ENCODE peak calls at places on chromosomes 6 and 20, in four cellular contexts. L, D, U and R are unnamed samples.

GRCh38 chr20:4573564-4574355 is 147.9 kb upstream of the PRND start:
- DNase-seq in L (no peak), D (no peak), U (no peak), R (no peak)

GRCh38 chr6:128252293-128253176 is 267.9 kb downstream of the PTPRK start:
- DNase-seq in L (no peak), D (no peak), U (no peak), R (no peak)

GRCh38 chr20:49825521-49826033 is 12.9 kb downstream of the SLC9A8 start:
- DNase-seq in L (no peak), D (peak), U (no peak), R (no peak)

GRCh38 chr6:145069966-145070365 is 665.4 kb downstream of the EPM2A start:
- DNase-seq in L (no peak), D (no peak), U (no peak), R (no peak)

GRCh38 chr6:63897952-63898351 is 262.4 kb downstream of the PHF3 start:
- DNase-seq in L (no peak), D (no peak), U (no peak), R (no peak)

GRCh38 chr6:56314683-56315523 is 67.5 kb upstream of the COL21A1 start:
- DNase-seq in L (peak), D (no peak), U (no peak), R (peak)

GRCh38 chr20:3911956-3912355 is 22.8 kb downstream of the PANK2 start:
- DNase-seq in L (no peak), D (no peak), U (no peak), R (no peak)

GRCh38 chr6:23940466-23940865 is 185.5 kb upstream of the NRSN1 start:
- DNase-seq in L (no peak), D (no peak), U (no peak), R (no peak)

GRCh38 chr20:48165401-48165685 is 380.1 kb upstream of the SULF2 start:
- DNase-seq in L (no peak), D (no peak), U (no peak), R (no peak)

GRCh38 chr20:22490287-22491187 is 93.8 kb downstream of the FOXA2 start:
- DNase-seq in L (no peak), D (peak), U (no peak), R (no peak)

GRCh38 chr20:47810686-47811347 is 25.5 kb upstream of the SULF2 start:
- DNase-seq in L (no peak), D (no peak), U (no peak), R (peak)

GRCh38 chr6:34276191-34276590 is 27.4 kb upstream of the SMIM29 start:
- DNase-seq in L (no peak), D (no peak), U (no peak), R (no peak)

GRCh38 chr6:64301307-64302236 is 666.0 kb downstream of the PHF3 start:
- DNase-seq in L (no peak), D (no peak), U (no peak), R (no peak)

GRCh38 chr20:19027971-19028370 is 184.5 kb upstream of the SLC24A3 start:
- DNase-seq in L (no peak), D (no peak), U (no peak), R (no peak)

GRCh38 chr6:130167655-130168054 is 55.1 kb downstream of the SAMD3 start:
- DNase-seq in L (no peak), D (no peak), U (no peak), R (no peak)

GRCh38 chr20:41329435-41330342 is 10.9 kb upstream of the LPIN3 start:
- DNase-seq in L (peak), D (peak), U (peak), R (no peak)

GRCh38 chr6:47752801-47753200 is 29.0 kb upstream of the OPN5 start:
- DNase-seq in L (no peak), D (no peak), U (no peak), R (no peak)

GRCh38 chr20:63172726-63173125 is 43.2 kb downstream of the YTHDF1 start:
- DNase-seq in L (peak), D (no peak), U (no peak), R (no peak)

GRCh38 chr6:83463886-83464285 is 33.0 kb upstream of the ME1 start:
- DNase-seq in L (no peak), D (no peak), U (no peak), R (no peak)

GRCh38 chr20:57711311-57711712 is 1.5 kb upstream of the PMEPA1 start:
- DNase-seq in L (no peak), D (no peak), U (no peak), R (no peak)

GRCh38 chr20:10474606-10475184 is 39.6 kb downstream of the SLX4IP start:
- DNase-seq in L (no peak), D (no peak), U (no peak), R (no peak)

GRCh38 chr6:147986891-147987290 is 355.7 kb upstream of the SASH1 start:
- DNase-seq in L (no peak), D (no peak), U (no peak), R (no peak)

GRCh38 chr6:40579101-40579500 is 8.1 kb downstream of the LRFN2 start:
- DNase-seq in L (no peak), D (no peak), U (no peak), R (no peak)

GRCh38 chr20:50339196-50339901 is 148.7 kb downstream of the CEBPB start:
- DNase-seq in L (peak), D (no peak), U (no peak), R (no peak)

GRCh38 chr6:286681-287499 is 5.4 kb upstream of the DUSP22 start:
- DNase-seq in L (peak), D (no peak), U (no peak), R (no peak)

GRCh38 chr20:22887796-22888195 is 147.3 kb upstream of the SSTR4 start:
- DNase-seq in L (no peak), D (no peak), U (no peak), R (no peak)

GRCh38 chr20:34215711-34216381 is 25.4 kb upstream of the ASIP start:
- DNase-seq in L (peak), D (peak), U (peak), R (no peak)

GRCh38 chr6:41732601-41733348 is 2.6 kb downstream of the TFEB start:
- DNase-seq in L (peak), D (no peak), U (peak), R (no peak)

GRCh38 chr20:20366551-20366895 is 1.4 kb upstream of the INSM1 start:
- DNase-seq in L (peak), D (no peak), U (no peak), R (no peak)

GRCh38 chr20:42082611-42083010 is 464.4 kb upstream of the CHD6 start:
- DNase-seq in L (no peak), D (no peak), U (no peak), R (no peak)

GRCh38 chr6:106163446-106163965 is 77.4 kb downstream of the PRDM1 start:
- DNase-seq in L (peak), D (no peak), U (no peak), R (no peak)
- TF ChIP-seq CTCF in L (no peak), D (no peak), U (no peak), R (no peak)

DNA sequence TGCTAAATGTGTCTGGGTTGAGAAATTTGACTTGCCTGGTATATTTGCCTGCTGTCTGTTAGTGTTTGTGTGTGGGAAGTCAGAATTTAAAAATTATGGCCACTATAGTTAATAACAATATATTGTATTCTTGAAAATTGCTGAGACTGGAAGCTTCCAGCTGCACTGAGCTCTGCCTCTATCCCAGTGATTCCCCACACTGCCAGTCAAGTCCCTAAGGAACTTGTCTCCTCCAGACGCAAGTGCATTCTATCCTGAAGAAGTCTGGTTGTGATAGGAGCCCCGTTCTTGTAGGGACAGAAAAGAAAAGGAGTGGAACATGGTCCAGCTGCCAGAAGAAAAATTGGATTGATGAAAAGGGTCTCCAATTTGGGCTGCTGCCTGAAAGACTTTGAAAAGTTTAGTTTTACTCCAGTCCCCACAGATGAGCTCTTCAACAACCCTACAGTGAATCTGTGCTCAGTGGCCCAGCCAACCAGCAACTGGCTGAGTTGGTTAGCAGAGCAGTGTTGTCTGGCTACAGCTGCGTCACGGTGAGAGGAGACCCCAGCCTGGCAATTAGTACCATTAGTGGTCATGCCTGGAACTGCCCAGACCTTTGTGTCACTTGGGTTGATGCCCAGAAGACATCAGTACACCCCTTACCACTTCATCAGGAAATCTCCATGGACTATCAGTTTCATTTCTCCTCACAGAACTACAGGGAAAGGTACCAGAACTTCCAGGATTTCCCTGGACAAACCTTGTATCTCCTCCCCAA is 183.1 kb upstream of the MCHR2 start:
- DNase-seq in L (no peak), D (no peak), U (no peak), R (no peak)
- TF ChIP-seq CTCF in L (no peak), D (no peak), U (no peak), R (no peak)

GRCh38 chr6:28943223-28943556 is 19.4 kb upstream of the TRIM27 start:
- DNase-seq in L (no peak), D (no peak), U (no peak), R (no peak)

GRCh38 chr6:28943557-28944411 is 20.0 kb upstream of the TRIM27 start:
- DNase-seq in L (peak), D (peak), U (peak), R (no peak)

GRCh38 chr6:28941681-28942448 is 18.1 kb upstream of the TRIM27 start:
- DNase-seq in L (no peak), D (no peak), U (no peak), R (no peak)

GRCh38 chr6:28940294-28940858 is 16.6 kb upstream of the TRIM27 start:
- DNase-seq in L (no peak), D (no peak), U (peak), R (no peak)

GRCh38 chr6:28940859-28941680 is 17.3 kb upstream of the TRIM27 start:
- DNase-seq in L (no peak), D (no peak), U (peak), R (no peak)
- TF ChIP-seq CTCF in L (no peak), D (no peak), U (no peak), R (no peak)

GRCh38 chr20:14957416-14957815 is 620.0 kb upstream of the FLRT3 start:
- DNase-seq in L (no peak), D (no peak), U (no peak), R (no peak)

GRCh38 chr20:14958626-14959025 is 621.2 kb upstream of the FLRT3 start:
- DNase-seq in L (no peak), D (no peak), U (no peak), R (no peak)

GRCh38 chr20:14956538-14956937 is 619.1 kb upstream of the FLRT3 start:
- DNase-seq in L (no peak), D (no peak), U (no peak), R (no peak)

GRCh38 chr20:14960837-14961236 is 623.4 kb upstream of the FLRT3 start:
- DNase-seq in L (no peak), D (no peak), U (no peak), R (no peak)

DNA sequence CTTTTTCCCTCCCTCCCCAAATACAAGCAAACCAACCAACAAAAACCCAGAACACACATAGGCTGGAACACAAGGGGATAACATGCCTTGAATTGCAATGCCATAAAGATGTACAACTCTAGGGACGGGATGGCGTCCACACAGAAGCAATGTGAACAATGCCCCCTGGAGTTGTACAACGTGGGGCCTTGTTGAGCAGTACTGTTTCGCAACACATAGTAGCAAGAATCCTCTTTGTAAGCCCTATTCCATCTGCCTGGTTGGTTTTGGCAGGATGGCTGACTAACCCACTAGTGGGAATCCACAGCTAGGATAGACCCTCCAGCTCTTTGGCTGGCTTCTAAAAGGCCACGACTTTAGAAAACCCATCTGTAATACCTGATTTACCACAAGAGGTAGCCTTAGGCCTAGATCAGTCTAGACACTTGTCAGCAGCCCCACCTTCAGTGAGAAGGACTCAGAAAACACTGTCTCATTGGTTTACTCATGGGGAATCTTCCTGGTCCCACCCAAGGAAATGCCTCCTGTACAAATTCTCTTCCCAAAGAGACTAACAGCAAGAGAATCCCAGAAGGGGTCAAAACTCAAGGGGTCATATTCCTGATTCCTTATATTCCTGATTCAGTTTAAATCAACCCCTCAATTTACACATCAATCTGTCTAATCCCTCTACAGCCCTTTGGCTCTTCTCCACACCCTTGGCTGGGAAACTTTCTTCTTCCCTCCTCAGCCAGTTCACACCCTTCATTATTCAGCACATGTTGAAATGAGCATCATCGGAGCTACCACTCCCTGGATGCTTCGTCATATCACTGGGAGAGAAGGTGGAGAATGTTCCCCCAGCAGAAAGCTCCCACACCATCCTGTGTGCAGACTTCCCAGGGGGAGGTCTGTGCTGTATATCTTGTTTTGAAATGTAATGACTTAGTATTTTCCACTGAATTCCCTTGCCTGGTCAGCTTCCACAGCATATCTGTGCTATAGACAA is 622.4 kb upstream of the FLRT3 start:
- DNase-seq in L (no peak), D (no peak), U (no peak), R (no peak)
- TF ChIP-seq CTCF in L (no peak), D (no peak), U (no peak), R (no peak)

DNA sequence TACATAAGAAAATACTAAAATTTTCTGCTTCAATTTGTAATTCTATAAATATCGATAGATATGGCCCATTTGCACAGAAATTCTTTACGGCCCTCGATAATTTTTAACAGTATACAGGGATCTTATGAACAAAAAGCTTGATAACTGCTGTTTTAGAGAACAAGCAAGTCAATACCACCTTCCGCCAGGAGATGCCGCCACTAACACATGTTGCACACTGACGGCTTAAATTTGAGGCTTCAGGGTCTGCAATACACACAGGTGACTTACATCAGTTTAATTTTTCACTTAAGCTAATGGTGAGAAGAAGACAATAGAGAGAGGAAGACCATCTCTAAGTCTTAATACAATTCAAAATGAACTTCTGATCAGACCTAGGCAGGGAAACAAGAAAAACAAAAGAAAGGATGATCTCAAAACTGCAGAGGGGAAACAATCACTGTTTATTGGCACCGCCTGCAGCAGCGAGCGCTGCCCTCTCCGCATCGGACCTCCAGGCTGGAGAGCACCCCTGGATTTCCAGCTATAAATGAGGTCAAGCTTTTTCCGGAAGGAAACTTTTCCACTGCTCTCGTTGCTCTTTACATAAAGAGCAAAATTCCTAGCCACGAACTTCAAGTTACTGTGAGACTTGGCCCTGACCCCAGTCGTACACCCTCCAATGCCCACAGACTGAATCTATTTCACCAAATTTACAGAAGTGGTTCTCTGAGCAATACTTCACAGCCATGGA is 53.9 kb downstream of the OTOR start:
- DNase-seq in L (peak), D (peak), U (peak), R (no peak)
- TF ChIP-seq CTCF in L (peak), D (peak), U (peak), R (peak)

DNA sequence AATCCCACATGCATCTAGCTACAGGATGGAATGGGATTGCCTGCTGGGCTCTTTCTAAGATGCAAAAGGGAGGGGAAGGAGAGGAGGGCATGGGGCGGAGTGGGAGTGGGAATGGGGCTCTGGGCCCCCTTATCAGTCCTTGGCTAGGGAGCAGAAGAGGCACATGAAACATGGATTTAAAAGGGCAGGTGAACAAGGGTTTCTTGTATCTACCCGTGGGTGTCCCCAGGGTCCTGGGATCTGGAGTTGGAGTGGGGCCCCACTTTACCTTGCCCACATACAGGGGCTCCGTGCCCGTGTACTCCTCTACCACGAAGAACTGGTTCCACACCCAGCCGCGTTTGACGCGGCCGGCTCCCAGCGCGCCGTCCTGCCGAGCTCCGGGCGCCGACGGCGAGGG is 57.5 kb downstream of the CDH22 start:
- DNase-seq in L (no peak), D (no peak), U (no peak), R (no peak)
- TF ChIP-seq CTCF in L (no peak), D (no peak), U (no peak), R (no peak)